ENCODE peak calls at places on chromosomes 5 and 9, in nine cellular contexts. Z, T, X, J, Y, K, R, E and V are unnamed samples.
A peak's percentile ranks its signal among the peaks of the same experiment; 100 is the strongest.

GRCh38 chr5:56735845-56736641 is 79.3 kb upstream of the MAP3K1 start:
- DNase-seq in Z (no peak), T (no peak), X (no peak), J (peak; percentile 72), Y (no peak), K (no peak), R (no peak), E (no peak), V (no peak)

GRCh38 chr9:133609311-133610098 is at the start of gene FAM163B:
- DNase-seq in Z (peak; percentile 48), T (no peak), X (peak; percentile 93), J (peak; percentile 89), Y (peak; percentile 32), K (no peak), R (no peak), E (peak; percentile 81), V (no peak)

GRCh38 chr9:137461663-137462395 is 2.7 kb upstream of the NSMF start:
- DNase-seq in Z (peak; percentile 51), T (no peak), X (no peak), J (peak; percentile 59), Y (no peak), K (peak; percentile 80), R (peak; percentile 95), E (no peak), V (no peak)

GRCh38 chr9:33782395-33783152 is 12.8 kb upstream of the PRSS3 start:
- DNase-seq in Z (no peak), T (no peak), X (no peak), J (no peak), Y (no peak), K (no peak), R (no peak), E (no peak), V (no peak)

GRCh38 chr9:124599121-124599795 is 92.1 kb upstream of the NR5A1 start:
- DNase-seq in Z (no peak), T (no peak), X (no peak), J (no peak), Y (no peak), K (no peak), R (no peak), E (no peak), V (no peak)

GRCh38 chr5:43244823-43245565 is 53.0 kb downstream of the NIM1K start:
- DNase-seq in Z (no peak), T (no peak), X (no peak), J (no peak), Y (no peak), K (no peak), R (no peak), E (no peak), V (no peak)

GRCh38 chr9:93896496-93897033 is 58.6 kb downstream of the BARX1 start:
- DNase-seq in Z (no peak), T (no peak), X (peak; percentile 12), J (no peak), Y (no peak), K (no peak), R (peak; percentile 26), E (no peak), V (no peak)

GRCh38 chr5:40685191-40685590 is 5.5 kb downstream of the PTGER4 start:
- DNase-seq in Z (no peak), T (no peak), X (no peak), J (no peak), Y (no peak), K (no peak), R (no peak), E (no peak), V (no peak)

GRCh38 chr9:116030532-116030931 is 123.1 kb upstream of the PAPPA start:
- DNase-seq in Z (no peak), T (no peak), X (no peak), J (no peak), Y (no peak), K (no peak), R (no peak), E (no peak), V (no peak)

GRCh38 chr5:36125868-36126267 is 25.8 kb downstream of the LMBRD2 start:
- DNase-seq in Z (no peak), T (no peak), X (no peak), J (peak; percentile 66), Y (no peak), K (no peak), R (no peak), E (no peak), V (no peak)

GRCh38 chr9:2583308-2584013 is 38.1 kb upstream of the VLDLR start:
- DNase-seq in Z (no peak), T (no peak), X (no peak), J (no peak), Y (peak; percentile 10), K (no peak), R (no peak), E (no peak), V (no peak)

GRCh38 chr9:114207034-114207815 is 51.9 kb downstream of the COL27A1 start:
- DNase-seq in Z (peak; percentile 81), T (peak; percentile 40), X (no peak), J (peak; percentile 79), Y (no peak), K (no peak), R (no peak), E (peak; percentile 33), V (no peak)

DNA sequence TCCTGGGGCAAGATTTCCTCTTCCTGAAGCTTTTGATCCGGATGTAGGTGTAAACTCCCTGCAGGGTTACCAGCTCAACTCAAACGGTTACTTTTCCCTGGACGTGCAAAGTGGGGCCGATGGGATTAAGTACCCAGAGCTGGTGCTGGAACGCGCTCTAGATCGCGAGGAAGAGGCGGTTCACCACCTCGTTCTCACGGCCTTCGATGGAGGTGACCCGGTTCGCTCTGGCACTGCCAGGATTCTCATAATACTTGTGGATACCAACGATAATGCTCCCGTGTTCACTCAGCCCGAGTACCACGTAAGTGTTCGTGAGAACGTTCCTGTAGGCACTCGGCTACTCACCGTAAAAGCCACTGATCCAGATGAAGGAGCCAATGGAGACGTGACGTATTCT is 820 bp downstream of the PCDHGA4 start:
- DNase-seq in Z (no peak), T (no peak), X (no peak), J (no peak), Y (no peak), K (no peak), R (no peak), E (no peak), V (no peak)
- H3K9me3 ChIP-seq in Z (peaks cover 16% of the 10 kb centered on the region), T (peaks cover 88% of the 10 kb centered on the region), X (no peaks in the 10 kb centered on the region), J (peaks cover 2% of the 10 kb centered on the region), Y (peaks cover 4% of the 10 kb centered on the region), K (peaks cover 12% of the 10 kb centered on the region), R (no peaks in the 10 kb centered on the region), E (peaks cover 27% of the 10 kb centered on the region), V (peaks cover 76% of the 10 kb centered on the region)

GRCh38 chr5:154470949-154471870 is 6.8 kb downstream of the HAND1 start:
- DNase-seq in Z (no peak), T (no peak), X (peak; percentile 64), J (no peak), Y (no peak), K (no peak), R (no peak), E (no peak), V (no peak)
- H3K9me3 ChIP-seq in Z (no peaks in the 10 kb centered on the region), T (no peaks in the 10 kb centered on the region), X (no peaks in the 10 kb centered on the region), J (no peaks in the 10 kb centered on the region), Y (no peaks in the 10 kb centered on the region), K (no peaks in the 10 kb centered on the region), R (no peaks in the 10 kb centered on the region), E (peaks cover 2% of the 10 kb centered on the region), V (no peaks in the 10 kb centered on the region)

GRCh38 chr5:2886531-2886930 is 135.1 kb upstream of the IRX2 start:
- DNase-seq in Z (no peak), T (no peak), X (no peak), J (no peak), Y (no peak), K (no peak), R (no peak), E (no peak), V (no peak)
- H3K9me3 ChIP-seq in Z (no peaks in the 10 kb centered on the region), T (no peaks in the 10 kb centered on the region), X (no peaks in the 10 kb centered on the region), J (no peaks in the 10 kb centered on the region), Y (no peaks in the 10 kb centered on the region), K (no peaks in the 10 kb centered on the region), R (no peaks in the 10 kb centered on the region), E (peaks cover 9% of the 10 kb centered on the region), V (no peaks in the 10 kb centered on the region)

DNA sequence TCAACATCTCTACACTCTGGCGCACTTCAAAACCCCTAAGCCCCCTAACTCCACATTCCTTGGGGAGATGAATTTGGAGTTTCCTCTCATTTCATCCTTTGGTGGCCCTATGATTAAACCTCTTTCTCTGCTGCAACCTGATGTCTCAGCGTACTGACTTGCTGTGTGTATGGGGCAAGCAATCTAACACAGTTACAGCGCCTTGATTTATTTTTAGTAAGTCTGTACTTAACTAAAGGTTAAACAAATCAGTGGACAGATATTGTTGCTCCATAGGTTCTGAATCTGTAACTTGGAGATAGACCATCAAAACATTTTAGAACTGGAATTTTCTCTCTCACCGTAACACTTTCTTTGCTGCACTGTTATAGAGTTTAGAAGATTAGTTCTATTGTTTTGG is 452.8 kb downstream of the IRX1 start:
- DNase-seq in Z (no peak), T (no peak), X (no peak), J (no peak), Y (no peak), K (no peak), R (no peak), E (no peak), V (no peak)
- H3K9me3 ChIP-seq in Z (no peaks in the 10 kb centered on the region), T (no peaks in the 10 kb centered on the region), X (no peaks in the 10 kb centered on the region), J (no peaks in the 10 kb centered on the region), Y (no peaks in the 10 kb centered on the region), K (no peaks in the 10 kb centered on the region), R (no peaks in the 10 kb centered on the region), E (no peaks in the 10 kb centered on the region), V (no peaks in the 10 kb centered on the region)

DNA sequence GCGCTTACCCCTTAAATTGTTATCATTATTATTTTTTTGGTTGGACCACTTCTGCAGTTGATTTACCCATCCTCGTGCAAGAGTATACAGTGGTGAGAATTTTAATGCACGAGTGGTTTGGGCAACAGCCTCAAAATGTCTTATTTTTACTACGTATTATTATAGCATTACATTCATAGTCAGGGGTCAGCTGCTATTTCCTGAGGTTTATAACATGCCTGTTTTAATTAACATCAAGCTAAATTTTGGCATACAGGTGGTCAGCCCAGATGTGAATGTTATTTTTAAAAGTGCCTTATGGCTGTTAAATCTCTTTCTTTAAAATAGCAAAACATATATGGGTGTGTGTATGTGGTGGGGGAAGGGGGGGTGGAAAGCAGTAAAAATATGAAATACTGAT is 424.4 kb upstream of the CLINT1 start:
- DNase-seq in Z (no peak), T (no peak), X (no peak), J (no peak), Y (no peak), K (no peak), R (no peak), E (no peak), V (no peak)
- H3K9me3 ChIP-seq in Z (peaks cover 4% of the 10 kb centered on the region), T (no peaks in the 10 kb centered on the region), X (no peaks in the 10 kb centered on the region), J (no peaks in the 10 kb centered on the region), Y (no peaks in the 10 kb centered on the region), K (no peaks in the 10 kb centered on the region), R (no peaks in the 10 kb centered on the region), E (no peaks in the 10 kb centered on the region), V (no peaks in the 10 kb centered on the region)

DNA sequence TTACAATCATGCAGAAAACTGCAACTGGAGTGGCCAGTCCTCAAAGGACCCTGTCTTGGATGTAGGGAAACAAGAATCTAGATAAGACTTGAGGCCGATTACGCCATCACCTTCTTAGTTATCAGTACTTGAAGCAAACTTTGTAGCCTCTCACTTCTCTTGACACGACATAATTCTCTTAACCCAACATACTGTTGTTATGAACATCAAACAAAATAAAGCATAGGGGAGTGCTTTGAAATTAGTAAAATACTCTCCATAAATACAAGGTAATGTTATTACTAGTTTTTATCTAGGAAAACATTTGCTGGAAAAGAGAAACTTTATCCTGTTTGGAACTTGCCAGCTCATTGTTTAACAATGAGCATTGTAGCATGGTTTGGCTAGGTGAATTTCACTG is 574.9 kb upstream of the DMAC1 start:
- DNase-seq in Z (no peak), T (no peak), X (no peak), J (no peak), Y (no peak), K (no peak), R (no peak), E (no peak), V (no peak)
- H3K9me3 ChIP-seq in Z (no peaks in the 10 kb centered on the region), T (no peaks in the 10 kb centered on the region), X (no peaks in the 10 kb centered on the region), J (no peaks in the 10 kb centered on the region), Y (no peaks in the 10 kb centered on the region), K (no peaks in the 10 kb centered on the region), R (no peaks in the 10 kb centered on the region), E (no peaks in the 10 kb centered on the region), V (no peaks in the 10 kb centered on the region)